ENCODE peak calls at places on chromosomes 4 and X, in four cellular contexts. S is head of caudate nucleus; F is activated naive CD8-positive, alpha-beta T cell treated with anti-CD3 and anti-CD28 coated beads, Interleukin-2, amount 50 U/mL, for 24 hours; P is posterior vena cava. V is an unnamed sample.

GRCh38 chrX:10636851-10637250 is 16.5 kb upstream of the MID1 start:
- DNase-seq in P (no peak), S (no peak), F (no peak), V (no peak)

GRCh38 chrX:83588409-83588808 is 80.3 kb downstream of the POU3F4 start:
- DNase-seq in F (no peak), P (no peak), S (no peak), V (no peak)

GRCh38 chrX:55011294-55011693 is 11.1 kb downstream of the APEX2 start:
- DNase-seq in F (no peak), P (no peak), S (no peak), V (no peak)

GRCh38 chr4:182238355-182238931 is 4.8 kb upstream of the TENM3 start:
- DNase-seq in P (no peak), F (no peak), S (no peak), V (no peak)

GRCh38 chr4:76377922-76378321 is 43.0 kb downstream of the CCDC158 start:
- DNase-seq in S (no peak), P (no peak), F (peak), V (no peak)

GRCh38 chr4:40995850-40996249 is 218.5 kb downstream of the APBB2 start:
- DNase-seq in P (no peak), F (no peak), S (no peak), V (no peak)

GRCh38 chr4:48041535-48042137 is 25.1 kb downstream of the NIPAL1 start:
- DNase-seq in F (peak), S (no peak), P (no peak), V (no peak)

GRCh38 chrX:28787206-28787605 is 200.0 kb downstream of the IL1RAPL1 start:
- DNase-seq in S (no peak), F (no peak), P (no peak), V (no peak)

GRCh38 chrX:123923211-123923610 is 38.3 kb upstream of the STAG2 start:
- DNase-seq in F (no peak), P (no peak), S (no peak), V (no peak)

GRCh38 chrX:41580423-41581064 is 108.2 kb upstream of the GPR34 start:
- DNase-seq in F (no peak), P (no peak), S (no peak), V (no peak)

GRCh38 chrX:110045988-110046387 is 43.1 kb downstream of the TMEM164 start:
- DNase-seq in F (no peak), P (no peak), S (no peak), V (no peak)

GRCh38 chr4:140715121-140715520 is 41.1 kb downstream of the TBC1D9 start:
- DNase-seq in F (no peak), P (no peak), S (no peak), V (no peak)

GRCh38 chrX:76477352-76477751 is 49.8 kb downstream of the MAGEE1 start:
- DNase-seq in S (no peak), F (no peak), P (no peak), V (no peak)

GRCh38 chrX:52983526-52983925 is 25.2 kb upstream of the FAM156A start:
- DNase-seq in S (no peak), F (no peak), P (no peak), V (no peak)

GRCh38 chr4:76059750-76060149 is 14.8 kb upstream of the ART3 start:
- DNase-seq in S (no peak), F (no peak), P (no peak), V (no peak)

GRCh38 chr4:114272226-114272625 is 292.8 kb upstream of the ARSJ start:
- DNase-seq in F (no peak), P (no peak), S (no peak), V (no peak)

GRCh38 chrX:38668788-38669187 is 107.4 kb downstream of the TSPAN7 start:
- DNase-seq in S (no peak), F (no peak), P (no peak), V (no peak)

GRCh38 chr4:172656055-172656454 is 512.6 kb upstream of the GALNT7 start:
- DNase-seq in S (no peak), P (no peak), F (no peak), V (no peak)

GRCh38 chrX:10989386-10989785 is 121.7 kb upstream of the HCCS start:
- DNase-seq in S (no peak), P (no peak), F (no peak), V (no peak)

GRCh38 chr4:99321241-99322191 is at the start of gene ADH1B:
- DNase-seq in S (no peak), F (no peak), P (no peak), V (no peak)

GRCh38 chr4:123102897-123103489 is 180.6 kb upstream of the NUDT6 start:
- DNase-seq in F (no peak), P (no peak), S (no peak), V (no peak)

GRCh38 chr4:33493231-33493630 is 2751.1 kb downstream of the ARAP2 start:
- DNase-seq in F (no peak), P (no peak), S (no peak), V (no peak)

GRCh38 chr4:8201341-8201781 is 2.3 kb downstream of the SH3TC1 start:
- DNase-seq in S (no peak), P (no peak), F (peak), V (no peak)

GRCh38 chr4:122689972-122690371 is 42.5 kb upstream of the BBS12 start:
- DNase-seq in F (no peak), S (no peak), P (no peak), V (no peak)